ENCODE peak calls at places on chromosomes 1 and 21, in six cellular contexts. P, J, M, C, F and X are unnamed samples.

GRCh38 chr1:14765773-14766172 is 167.3 kb downstream of the KAZN start:
- DNase-seq in M (no peak), P (no peak), C (no peak), F (no peak), J (no peak), X (no peak)

GRCh38 chr1:35539824-35540261 is 17.4 kb downstream of the KIAA0319L start:
- DNase-seq in M (peak; percentile 66), F (peak; percentile 41), J (peak; percentile 33), C (no peak), P (no peak), X (no peak)

GRCh38 chr1:19468397-19468956 is 16.9 kb downstream of the CAPZB start:
- DNase-seq in M (no peak), C (no peak), J (no peak), P (no peak), F (no peak), X (peak; percentile 82)

GRCh38 chr1:202438393-202439174 is 90.1 kb downstream of the PPP1R12B start:
- DNase-seq in J (no peak), F (no peak), P (no peak), C (no peak), M (no peak), X (peak; percentile 42)

GRCh38 chr1:71861022-71861421 is 421.3 kb downstream of the NEGR1 start:
- DNase-seq in C (no peak), J (no peak), M (peak; percentile 58), F (no peak), P (peak; percentile 35), X (no peak)

GRCh38 chr1:239831577-239832355 is 259.9 kb upstream of the FMN2 start:
- DNase-seq in M (no peak), C (no peak), F (no peak), P (no peak), J (no peak), X (no peak)

GRCh38 chr1:104125226-104125625 is 375.5 kb downstream of the AMY1C start:
- DNase-seq in F (no peak), P (peak; percentile 44), J (no peak), C (no peak), M (no peak), X (no peak)

GRCh38 chr1:6220236-6220635 is 14.3 kb downstream of the RNF207 start:
- DNase-seq in F (no peak), J (no peak), M (no peak), P (peak; percentile 95), C (no peak), X (no peak)

GRCh38 chr1:157170677-157171515 is 32.7 kb upstream of the ETV3 start:
- DNase-seq in P (peak; percentile 41), M (peak; percentile 14), F (no peak), C (peak; percentile 27), J (no peak), X (no peak)

GRCh38 chr21:41548781-41549180 is 40.8 kb upstream of the TMPRSS2 start:
- DNase-seq in F (no peak), C (no peak), M (no peak), J (no peak), P (no peak), X (no peak)

GRCh38 chr1:23613191-23614126 is 54.2 kb upstream of the ID3 start:
- DNase-seq in F (peak; percentile 61), J (no peak), P (no peak), C (no peak), M (no peak), X (no peak)

GRCh38 chr1:14706656-14707055 is 108.2 kb downstream of the KAZN start:
- DNase-seq in C (no peak), P (no peak), F (no peak), J (no peak), M (no peak), X (no peak)

GRCh38 chr1:192251735-192252134 is 65.1 kb upstream of the RGS21 start:
- DNase-seq in M (no peak), P (no peak), F (no peak), C (no peak), J (no peak), X (no peak)

GRCh38 chr1:31830511-31830910 is 14.7 kb upstream of the SPOCD1 start:
- DNase-seq in C (no peak), J (no peak), M (no peak), P (no peak), F (no peak), X (no peak)

GRCh38 chr1:18724001-18724411 is 93.4 kb downstream of the PAX7 start:
- DNase-seq in M (no peak), C (no peak), P (no peak), F (no peak), J (no peak), X (no peak)

GRCh38 chr21:33668620-33669019 is 26.3 kb downstream of the ITSN1 start:
- DNase-seq in C (no peak), J (no peak), M (no peak), P (no peak), F (no peak), X (no peak)

GRCh38 chr1:234564035-234565029 is 45.6 kb downstream of the IRF2BP2 start:
- DNase-seq in F (no peak), C (no peak), P (peak; percentile 99), J (no peak), M (peak; percentile 40), X (no peak)

GRCh38 chr1:66705100-66705499 is 47.2 kb upstream of the DYNLT5 start:
- DNase-seq in C (no peak), J (no peak), F (no peak), P (no peak), M (no peak), X (no peak)

GRCh38 chr1:198829948-198830347 is 191.1 kb downstream of the PTPRC start:
- DNase-seq in M (peak; percentile 65), J (no peak), F (no peak), P (no peak), C (no peak), X (no peak)

GRCh38 chr1:159828916-159829634 is 2.4 kb downstream of the SLAMF8 start:
- DNase-seq in J (no peak), M (no peak), F (peak; percentile 62), C (peak; percentile 51), P (no peak), X (peak; percentile 75)

GRCh38 chr21:15063821-15064575 is 802 bp downstream of the NRIP1 start:
- DNase-seq in C (peak; percentile 57), F (peak; percentile 30), P (no peak), M (peak; percentile 37), J (no peak), X (peak; percentile 46)

GRCh38 chr1:68409426-68409825 is 40.3 kb downstream of the RPE65 start:
- DNase-seq in F (no peak), P (no peak), M (peak; percentile 69), J (peak; percentile 43), C (no peak), X (no peak)

GRCh38 chr1:201285846-201286245 is 2.5 kb downstream of the PKP1 start:
- DNase-seq in F (no peak), C (no peak), P (peak; percentile 75), J (no peak), M (no peak), X (no peak)

GRCh38 chr21:45494135-45494850 is 47.9 kb downstream of the SLC19A1 start:
- DNase-seq in J (no peak), P (no peak), F (no peak), M (no peak), C (no peak), X (no peak)
- TF ChIP-seq CTCF in J (no peak), P (no peak), F (no peak), M (no peak), C (no peak), X (no peak)

GRCh38 chr1:37002898-37003297 is 31.4 kb downstream of the GRIK3 start:
- DNase-seq in C (no peak), P (no peak), J (no peak), M (no peak), F (no peak), X (no peak)

GRCh38 chr1:37001697-37002096 is 32.6 kb downstream of the GRIK3 start:
- DNase-seq in M (no peak), C (no peak), J (no peak), F (no peak), P (no peak), X (no peak)

DNA sequence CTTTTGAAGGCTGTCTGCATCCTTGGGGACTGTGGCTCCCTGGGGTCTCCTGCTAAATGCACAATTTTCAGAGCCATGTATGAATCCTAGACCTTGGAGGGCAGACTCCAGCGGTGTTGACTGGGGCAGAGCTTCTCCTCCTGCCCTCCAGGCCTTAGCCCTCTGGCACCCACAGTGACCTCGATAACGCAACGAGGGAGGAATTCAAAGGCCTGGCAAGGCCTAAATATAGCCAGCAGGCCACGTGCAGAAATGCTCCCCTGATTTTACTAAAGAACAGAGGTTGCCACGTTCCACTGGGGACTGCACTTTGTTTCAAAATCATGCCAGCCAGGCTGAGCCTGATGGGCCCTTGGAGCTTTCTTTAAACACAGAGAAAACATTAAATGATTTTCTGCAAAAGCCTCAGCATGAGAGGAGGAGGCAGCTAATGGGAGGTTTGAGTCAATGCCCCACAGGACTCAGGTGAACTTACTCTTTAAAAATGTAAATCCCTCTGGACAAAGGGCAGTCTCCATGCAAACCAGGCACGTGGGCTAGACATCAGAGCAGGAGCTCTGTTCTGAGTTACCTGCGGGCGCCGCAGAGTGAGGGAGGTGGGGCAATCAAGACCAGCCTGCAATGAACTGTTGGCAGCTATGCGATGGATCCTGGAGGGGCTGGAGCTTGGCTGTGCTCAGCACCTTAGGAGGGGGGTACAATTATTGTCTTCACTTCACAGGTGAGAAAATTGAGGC is 28.0 kb downstream of the GRIK3 start:
- DNase-seq in J (no peak), F (no peak), P (no peak), C (no peak), M (no peak), X (no peak)
- TF ChIP-seq CTCF in J (no peak), F (no peak), P (no peak), C (no peak), M (no peak), X (no peak)

GRCh38 chr1:232950197-232950918 is at the start of gene NTPCR:
- DNase-seq in J (peak; percentile 83), P (peak; percentile 74), F (peak; percentile 97), M (peak; percentile 92), C (peak; percentile 86), X (peak; percentile 85)
- TF ChIP-seq CTCF in J (peak; percentile 22), P (no peak), F (no peak), M (peak; percentile 21), C (peak; percentile 15), X (no peak)

DNA sequence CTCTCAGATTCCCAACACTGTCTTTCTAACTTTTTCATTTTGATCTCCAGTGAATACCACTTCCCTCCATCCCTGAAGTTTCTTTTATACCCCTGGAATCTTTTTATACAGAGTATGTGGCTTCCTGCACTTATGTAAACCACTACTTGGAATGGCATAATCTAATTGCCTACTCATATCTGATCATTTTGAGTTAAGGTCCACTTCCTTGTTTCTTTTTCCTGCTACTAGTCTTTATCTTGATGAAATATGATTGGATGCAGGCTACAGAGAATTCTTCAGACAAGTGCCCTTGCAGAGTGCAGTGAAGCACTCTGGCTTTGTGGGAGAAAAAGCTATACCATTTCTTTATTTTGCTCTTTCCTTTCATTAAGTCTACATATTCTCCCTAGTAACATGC is 325.3 kb upstream of the ADAMTS5 start:
- DNase-seq in J (no peak), C (no peak), F (no peak), P (no peak), M (no peak), X (no peak)
- TF ChIP-seq CTCF in J (no peak), C (no peak), F (no peak), P (no peak), M (no peak), X (no peak)